ENCODE peak calls at places on chromosomes 16 and 17, in five cellular contexts. One of them, this sample, is unnamed.

GRCh38 chr16:65312071-65312470 is 190.2 kb upstream of the CDH11 start:
- DNase-seq in NCI-H1694 treated with DMSO at 0.1 percent for 48 hours: no peak
- DNase-seq in GM19239: no peak
- DNase-seq in GM03348: peak; percentile 46
- DNase-seq in SHP77: no peak
- DNase-seq in this sample: peak; percentile 10

GRCh38 chr16:3665508-3665907 is 11.0 kb downstream of the DNASE1 start:
- DNase-seq in GM03348: no peak
- DNase-seq in GM19239: no peak
- DNase-seq in NCI-H1694 treated with DMSO at 0.1 percent for 48 hours: no peak
- DNase-seq in SHP77: no peak
- DNase-seq in this sample: no peak

GRCh38 chr16:27320261-27321012 is 6.7 kb downstream of the IL4R start:
- DNase-seq in NCI-H1694 treated with DMSO at 0.1 percent for 48 hours: no peak
- DNase-seq in GM19239: no peak
- DNase-seq in GM03348: no peak
- DNase-seq in SHP77: no peak
- DNase-seq in this sample: no peak

GRCh38 chr17:57572062-57572461 is 173.0 kb downstream of the CCDC182 start:
- DNase-seq in GM19239: no peak
- DNase-seq in SHP77: no peak
- DNase-seq in NCI-H1694 treated with DMSO at 0.1 percent for 48 hours: no peak
- DNase-seq in GM03348: no peak
- DNase-seq in this sample: no peak

GRCh38 chr17:77619851-77620250 is 338.7 kb upstream of the TNRC6C start:
- DNase-seq in GM19239: no peak
- DNase-seq in NCI-H1694 treated with DMSO at 0.1 percent for 48 hours: no peak
- DNase-seq in SHP77: no peak
- DNase-seq in GM03348: peak; percentile 42
- DNase-seq in this sample: peak; percentile 21

GRCh38 chr17:82375359-82376041 is 3.9 kb downstream of the UTS2R start:
- DNase-seq in SHP77: no peak
- DNase-seq in GM19239: no peak
- DNase-seq in NCI-H1694 treated with DMSO at 0.1 percent for 48 hours: no peak
- DNase-seq in GM03348: no peak
- DNase-seq in this sample: no peak

GRCh38 chr17:56978441-56979090 is 635 bp downstream of the SCPEP1 start:
- DNase-seq in SHP77: no peak
- DNase-seq in GM19239: peak; percentile 30
- DNase-seq in GM03348: no peak
- DNase-seq in NCI-H1694 treated with DMSO at 0.1 percent for 48 hours: no peak
- DNase-seq in this sample: peak; percentile 32

GRCh38 chr16:51971184-51971583 is 575.8 kb downstream of the TOX3 start:
- DNase-seq in NCI-H1694 treated with DMSO at 0.1 percent for 48 hours: peak; percentile 28
- DNase-seq in GM19239: no peak
- DNase-seq in GM03348: peak; percentile 44
- DNase-seq in SHP77: peak; percentile 26
- DNase-seq in this sample: peak; percentile 42

GRCh38 chr16:57899771-57900661 is 70.9 kb downstream of the CNGB1 start:
- DNase-seq in GM19239: peak; percentile 60
- DNase-seq in GM03348: peak; percentile 84
- DNase-seq in NCI-H1694 treated with DMSO at 0.1 percent for 48 hours: peak; percentile 63
- DNase-seq in SHP77: peak; percentile 60
- DNase-seq in this sample: peak; percentile 70

GRCh38 chr17:65277576-65277975 is 140.4 kb downstream of the RGS9 start:
- DNase-seq in NCI-H1694 treated with DMSO at 0.1 percent for 48 hours: no peak
- DNase-seq in SHP77: no peak
- DNase-seq in GM19239: no peak
- DNase-seq in GM03348: peak; percentile 70
- DNase-seq in this sample: peak; percentile 28

GRCh38 chr17:47978324-47978723 is 7.4 kb downstream of the CDK5RAP3 start:
- DNase-seq in GM03348: peak; percentile 84
- DNase-seq in NCI-H1694 treated with DMSO at 0.1 percent for 48 hours: peak; percentile 79
- DNase-seq in SHP77: peak; percentile 49
- DNase-seq in GM19239: peak; percentile 69
- DNase-seq in this sample: peak; percentile 77

This sample was measured in mesendoderm.